ENCODE peak calls at places on chromosome 9, in nine cellular contexts. C is upper lobe of right lung; G is GM12878; E is IMR-90; S is sigmoid colon; X is adrenal gland; W is psoas muscle; Q is CD4-positive, alpha-beta T cell; B is endodermal cell. D is an unnamed sample.

GRCh38 chr9:33818832-33819500 is 2.0 kb downstream of the UBE2R2 start:
- DNase-seq in C (no peak), E (peak), Q (no peak), S (no peak), G (no peak), X (no peak), W (no peak), B (no peak), D (no peak)

GRCh38 chr9:109923371-109923770 is 143.4 kb downstream of the PALM2AKAP2 start:
- DNase-seq in X (peak), B (no peak), G (no peak), W (no peak), C (no peak), Q (no peak), E (no peak), S (no peak), D (no peak)

GRCh38 chr9:92963831-92964606 is 16.7 kb downstream of the FGD3 start:
- DNase-seq in X (peak), G (peak), B (peak), E (no peak), W (no peak), Q (peak), C (peak), S (no peak), D (no peak)

GRCh38 chr9:5626727-5627634 is 1.9 kb upstream of the RIC1 start:
- DNase-seq in W (peak), B (no peak), C (no peak), X (peak), G (peak), Q (peak), S (no peak), E (peak), D (peak)

GRCh38 chr9:16653491-16654407 is 216.7 kb downstream of the BNC2 start:
- DNase-seq in G (no peak), C (no peak), X (no peak), S (peak), W (peak), E (no peak), B (no peak), Q (no peak), D (peak)

GRCh38 chr9:76423216-76424177 is 29.3 kb upstream of the RFK start:
- DNase-seq in S (no peak), B (no peak), X (peak), G (no peak), W (no peak), Q (no peak), C (no peak), E (no peak), D (no peak)

GRCh38 chr9:107742531-107743309 is 253.2 kb upstream of the KLF4 start:
- DNase-seq in C (no peak), S (no peak), E (no peak), B (peak), X (no peak), G (no peak), Q (no peak), W (no peak), D (peak)

GRCh38 chr9:112203536-112203935 is 28.4 kb upstream of the SUSD1 start:
- DNase-seq in C (no peak), Q (no peak), E (peak), S (no peak), X (no peak), G (no peak), W (no peak), B (no peak), D (no peak)

GRCh38 chr9:95511952-95512750 is 4.6 kb downstream of the PTCH1 start:
- DNase-seq in G (no peak), B (peak), S (no peak), X (no peak), W (no peak), C (no peak), E (no peak), Q (no peak), D (peak)

GRCh38 chr9:87656485-87656884 is 69.4 kb upstream of the CTSL start:
- DNase-seq in B (no peak), G (no peak), X (no peak), Q (no peak), C (no peak), E (peak), W (no peak), S (no peak), D (no peak)

GRCh38 chr9:130755377-130756007 is 61.9 kb downstream of the EXOSC2 start:
- DNase-seq in C (no peak), Q (no peak), S (no peak), E (no peak), X (peak), G (no peak), W (no peak), B (no peak), D (peak)

GRCh38 chr9:134775552-134775951 is 105.1 kb upstream of the FCN2 start:
- DNase-seq in G (no peak), X (no peak), C (no peak), W (no peak), B (no peak), E (peak), Q (no peak), S (no peak), D (no peak)

GRCh38 chr9:117434568-117434967 is 19.7 kb upstream of the ASTN2 start:
- DNase-seq in W (no peak), C (no peak), Q (no peak), G (no peak), X (no peak), B (peak), S (no peak), E (no peak), D (no peak)

GRCh38 chr9:131804826-131805225 is 65.0 kb upstream of the RAPGEF1 start:
- DNase-seq in S (no peak), E (no peak), C (no peak), B (no peak), G (no peak), X (no peak), Q (no peak), W (no peak), D (no peak)

GRCh38 chr9:135810806-135811575 is 96.4 kb downstream of the CAMSAP1 start:
- DNase-seq in Q (no peak), S (no peak), C (peak), W (no peak), B (no peak), G (no peak), E (no peak), X (no peak), D (peak)

GRCh38 chr9:6910032-6910431 is 152.3 kb downstream of the KDM4C start:
- DNase-seq in G (no peak), W (no peak), S (no peak), Q (no peak), E (peak), X (no peak), C (no peak), B (no peak), D (no peak)

GRCh38 chr9:20659474-20659962 is 24.5 kb upstream of the FOCAD start:
- DNase-seq in S (no peak), W (no peak), X (no peak), Q (no peak), B (no peak), G (no peak), C (no peak), E (no peak), D (no peak)

GRCh38 chr9:101200852-101201251 is 172.3 kb downstream of the PLPPR1 start:
- DNase-seq in W (no peak), C (no peak), X (no peak), B (no peak), E (no peak), S (no peak), Q (no peak), G (no peak), D (no peak)

GRCh38 chr9:4519604-4520003 is 29.3 kb downstream of the SLC1A1 start:
- DNase-seq in S (no peak), E (no peak), C (no peak), X (no peak), W (no peak), G (no peak), B (no peak), Q (no peak), D (no peak)

GRCh38 chr9:32704343-32704742 is 68.9 kb upstream of the TAF1L start:
- DNase-seq in X (no peak), S (no peak), G (no peak), E (no peak), W (no peak), Q (no peak), B (no peak), C (no peak), D (no peak)

GRCh38 chr9:38024036-38024681 is 44.9 kb downstream of the SHB start:
- DNase-seq in S (peak), B (peak), W (peak), Q (no peak), G (no peak), X (peak), C (peak), E (peak), D (no peak)

GRCh38 chr9:110307191-110307590 is 30.5 kb downstream of the TXNDC8 start:
- DNase-seq in C (no peak), B (no peak), G (no peak), E (no peak), X (no peak), W (no peak), Q (no peak), S (no peak), D (no peak)

GRCh38 chr9:23232831-23233230 is 593.2 kb downstream of the ELAVL2 start:
- DNase-seq in C (no peak), W (no peak), X (no peak), B (peak), G (no peak), S (no peak), Q (no peak), E (no peak), D (no peak)

GRCh38 chr9:8916771-8917170 is 1117.2 kb upstream of the DMAC1 start:
- DNase-seq in E (no peak), W (no peak), Q (no peak), B (no peak), G (no peak), X (no peak), C (no peak), S (no peak), D (no peak)

GRCh38 chr9:137438591-137439157 is 2.5 kb downstream of the ENTPD8 start:
- DNase-seq in Q (no peak), G (no peak), S (no peak), B (no peak), E (no peak), W (peak), C (peak), X (no peak), D (peak)

GRCh38 chr9:95947118-95947517 is 71.6 kb downstream of the ERCC6L2 start:
- DNase-seq in B (no peak), W (no peak), E (no peak), X (no peak), G (no peak), S (no peak), Q (no peak), C (no peak), D (no peak)

DNA sequence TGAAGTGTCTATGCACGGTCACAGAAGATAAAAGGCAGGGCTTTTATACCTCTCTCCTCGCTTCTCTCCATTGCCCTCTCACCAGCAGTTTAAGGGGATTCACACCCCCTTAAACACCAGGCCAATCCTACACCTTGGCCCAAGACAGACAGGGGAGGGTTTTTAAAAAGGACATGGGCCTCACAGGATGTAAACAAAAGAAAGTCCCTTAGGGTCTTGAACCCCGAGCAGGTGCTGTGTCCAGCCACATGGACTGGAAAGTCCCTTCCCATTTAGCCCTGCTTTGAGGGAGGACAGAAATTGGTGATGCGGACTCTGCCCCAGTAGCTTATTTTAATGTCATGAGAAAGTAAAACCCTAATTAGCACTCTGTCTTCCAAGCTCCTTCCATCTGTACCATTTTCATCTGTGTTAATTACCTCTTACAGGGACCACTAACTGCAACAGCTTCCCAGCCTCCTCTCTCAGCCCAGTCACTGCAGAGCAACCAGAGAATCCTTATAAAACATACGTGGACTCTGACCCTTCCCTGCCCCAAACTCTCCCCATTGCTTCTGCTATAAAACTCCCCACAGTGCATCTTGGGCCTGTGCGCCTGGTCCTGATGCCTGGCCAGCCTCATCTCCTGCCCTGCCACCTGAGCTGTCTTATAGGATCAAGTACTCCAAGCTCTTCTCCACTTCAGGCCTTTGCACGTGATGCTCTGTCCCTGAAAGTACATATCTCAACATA is 16.7 kb downstream of the WHRN start:
- DNase-seq in Q (no peak), W (no peak), B (no peak), C (no peak), S (no peak), X (no peak), G (peak), E (no peak), D (no peak)
- H3K27ac ChIP-seq in Q (no peak), W (no peak), B (no peak), C (no peak), S (no peak), X (no peak), G (no peak), E (no peak), D (no peak)

GRCh38 chr9:129173296-129174101 is 4.6 kb downstream of the IER5L start:
- DNase-seq in W (no peak), S (no peak), G (no peak), E (no peak), Q (no peak), C (no peak), X (no peak), B (no peak), D (no peak)

GRCh38 chr9:129166962-129167557 is 11.0 kb downstream of the IER5L start:
- DNase-seq in G (no peak), B (peak), X (peak), S (peak), W (peak), Q (peak), C (peak), E (peak), D (peak)

GRCh38 chr9:129172816-129173215 is 5.2 kb downstream of the IER5L start:
- DNase-seq in X (peak), E (no peak), G (no peak), W (no peak), C (no peak), B (no peak), Q (no peak), S (no peak), D (peak)

GRCh38 chr9:129171993-129172751 is 5.9 kb downstream of the IER5L start:
- DNase-seq in Q (no peak), W (no peak), B (no peak), E (no peak), G (no peak), S (no peak), C (no peak), X (no peak), D (no peak)

GRCh38 chr9:129170229-129170628 is 7.8 kb downstream of the IER5L start:
- DNase-seq in S (no peak), E (peak), G (no peak), B (no peak), Q (no peak), X (no peak), C (no peak), W (no peak), D (no peak)
- H3K27ac ChIP-seq in S (peak), E (no peak), G (no peak), B (no peak), Q (no peak), X (no peak), C (no peak), W (no peak), D (no peak)

GRCh38 chr9:127029548-127029947 is 92.9 kb downstream of the ANGPTL2 start:
- DNase-seq in X (no peak), B (no peak), E (no peak), C (no peak), G (no peak), W (no peak), S (no peak), Q (no peak), D (no peak)
- H3K27ac ChIP-seq in X (no peak), B (no peak), E (no peak), C (no peak), G (no peak), W (no peak), S (no peak), Q (no peak), D (no peak)

DNA sequence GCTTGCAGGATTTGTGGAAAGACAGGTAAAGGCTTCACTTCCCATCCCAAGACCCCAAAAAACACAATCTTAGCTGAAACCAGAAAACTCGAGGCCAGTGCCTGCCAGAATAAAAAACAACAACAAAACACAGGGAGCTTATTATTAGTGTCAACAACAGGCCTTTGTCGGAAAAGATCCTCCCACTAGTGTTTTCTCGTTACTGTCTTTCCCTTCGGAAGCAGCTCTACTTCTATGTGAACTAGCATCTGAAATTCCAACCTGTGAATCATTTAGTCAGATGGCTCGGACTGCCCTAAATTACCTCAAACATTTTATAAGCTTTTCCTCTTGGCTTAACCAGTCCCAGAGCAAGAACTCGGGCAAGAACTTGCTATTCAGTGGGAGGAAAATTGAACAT is 122.2 kb upstream of the GNA14 start:
- DNase-seq in S (no peak), C (no peak), B (no peak), W (no peak), E (no peak), Q (no peak), X (no peak), G (no peak), D (no peak)
- H3K27ac ChIP-seq in S (no peak), C (no peak), B (no peak), W (peak), E (no peak), Q (no peak), X (no peak), G (no peak), D (no peak)

GRCh38 chr9:120768247-120768646 is 25.0 kb downstream of the FBXW2 start:
- DNase-seq in X (no peak), G (no peak), Q (no peak), B (peak), S (no peak), W (no peak), E (no peak), C (no peak), D (no peak)
- H3K27ac ChIP-seq in X (no peak), G (no peak), Q (no peak), B (no peak), S (no peak), W (no peak), E (no peak), C (no peak), D (no peak)

GRCh38 chr9:129576546-129577543 is 44.1 kb downstream of the C9orf50 start:
- DNase-seq in B (no peak), W (no peak), C (no peak), Q (no peak), S (no peak), E (peak), X (peak), G (no peak), D (peak)

GRCh38 chr9:129580211-129580915 is 40.5 kb downstream of the C9orf50 start:
- DNase-seq in S (no peak), B (no peak), W (no peak), G (peak), Q (no peak), C (no peak), E (no peak), X (no peak), D (peak)

GRCh38 chr9:129581505-129581904 is 39.4 kb downstream of the C9orf50 start:
- DNase-seq in X (no peak), Q (no peak), W (no peak), B (no peak), E (no peak), S (no peak), G (no peak), C (no peak), D (peak)

GRCh38 chr9:129575818-129576217 is 45.1 kb downstream of the C9orf50 start:
- DNase-seq in S (no peak), C (no peak), W (no peak), E (peak), X (no peak), B (no peak), G (no peak), Q (no peak), D (peak)

DNA sequence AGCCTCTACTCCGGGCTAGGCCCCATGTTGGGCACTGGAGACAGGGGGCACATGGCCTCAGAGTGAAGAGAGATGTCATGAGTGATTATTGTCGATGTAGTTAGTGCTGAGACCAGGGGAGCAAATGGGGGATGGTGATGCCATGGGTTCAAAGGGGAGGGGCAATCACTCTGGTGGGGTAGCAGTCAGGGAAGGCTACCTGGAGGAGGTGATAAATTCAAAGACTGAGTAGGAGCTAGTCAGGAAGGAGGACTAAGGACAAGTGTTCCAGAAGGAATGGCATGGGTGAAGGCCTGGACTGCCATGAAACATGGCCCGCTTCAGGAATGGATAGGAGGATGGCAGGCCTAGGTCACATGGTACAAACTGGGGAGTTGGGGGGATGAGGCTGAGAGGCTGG is 41.6 kb downstream of the C9orf50 start:
- DNase-seq in E (no peak), G (no peak), X (no peak), W (no peak), C (no peak), Q (no peak), B (no peak), S (no peak), D (peak)
- H3K27ac ChIP-seq in E (no peak), G (peak), X (no peak), W (no peak), C (no peak), Q (no peak), B (no peak), S (no peak), D (no peak)

D was measured in right cardiac atrium.